ENCODE peak calls at places on chromosomes 4 and X, in five cellular contexts. K is fibroblast of lung; V is left cardiac atrium; B is activated CD4-positive, alpha-beta T cell treated with anti-CD3 and anti-CD28 coated beads, Interleukin-2, amount 10 ng/mL, durations not matched to agents 24 days and 14 days; A is IMR-90. F is an unnamed sample.

GRCh38 chr4:86118696-86119095 is 241.2 kb downstream of the MAPK10 start:
- DNase-seq in A (no peak), K (no peak), V (no peak), B (no peak), F (no peak)

GRCh38 chrX:45743081-45743533 is 542.4 kb upstream of the DIPK2B start:
- DNase-seq in B (no peak), K (peak), A (peak), V (no peak), F (peak)

GRCh38 chr4:176927117-176927516 is 134.4 kb upstream of the VEGFC start:
- DNase-seq in V (no peak), B (no peak), A (no peak), K (no peak), F (no peak)

GRCh38 chr4:10343656-10344055 is 113.6 kb downstream of the ZNF518B start:
- DNase-seq in B (no peak), K (no peak), A (no peak), V (no peak), F (no peak)

GRCh38 chrX:69538321-69538876 is 34.3 kb downstream of the NALF2 start:
- DNase-seq in A (peak), K (peak), B (peak), V (peak), F (no peak)

GRCh38 chr4:55066018-55066417 is 59.4 kb downstream of the KDR start:
- DNase-seq in B (no peak), A (no peak), K (no peak), V (no peak), F (no peak)

GRCh38 chrX:16696956-16697355 is 15.5 kb downstream of the CTPS2 start:
- DNase-seq in K (no peak), B (no peak), V (no peak), A (no peak), F (no peak)

GRCh38 chrX:38594434-38594833 is 33.1 kb downstream of the TSPAN7 start:
- DNase-seq in V (no peak), K (no peak), B (no peak), A (no peak), F (no peak)

GRCh38 chr4:30330894-30331652 is 389.1 kb upstream of the PCDH7 start:
- DNase-seq in B (no peak), K (no peak), A (no peak), V (no peak), F (no peak)

GRCh38 chr4:25343671-25344070 is 31.1 kb downstream of the ZCCHC4 start:
- DNase-seq in V (no peak), B (no peak), A (peak), K (no peak), F (peak)

GRCh38 chrX:133709486-133709885 is 275.9 kb downstream of the GPC3 start:
- DNase-seq in K (no peak), V (no peak), A (no peak), B (no peak), F (no peak)

GRCh38 chr4:119296356-119296755 is 25.6 kb downstream of the FABP2 start:
- DNase-seq in A (no peak), B (no peak), K (no peak), V (no peak), F (no peak)

GRCh38 chr4:52718123-52718522 is 33.1 kb downstream of the ERVMER34-1 start:
- DNase-seq in V (no peak), A (peak), B (no peak), K (peak), F (peak)

GRCh38 chr4:123547818-123548200 is 151.2 kb downstream of the SPRY1 start:
- DNase-seq in B (no peak), V (no peak), A (no peak), K (no peak), F (no peak)

GRCh38 chr4:89616382-89616781 is 220.6 kb downstream of the SNCA start:
- DNase-seq in V (no peak), B (no peak), K (no peak), A (no peak), F (no peak)

GRCh38 chrX:24260827-24261550 is 52.9 kb downstream of the SUPT20HL2 start:
- DNase-seq in K (peak), A (peak), V (peak), B (peak), F (peak)

F was measured in astrocyte.